ENCODE peak calls at places on chromosomes 12 and 14, in eight cellular contexts. F is mesothelial cell of epicardium; Q is psoas muscle; I is nucleus accumbens; C is ELF-1; N is NCI-H1105; Z is sciatic nerve; E is activated T-cell treated with anti-CD3 and anti-CD28 coated beads, Interleukin-2, amount 50 U/mL, for 72 hours. M is an unnamed sample.

GRCh38 chr14:30935445-30935844 is 61.1 kb downstream of the COCH start:
- DNase-seq in E (no peak), N (no peak), Z (no peak), Q (no peak), F (no peak), C (no peak), I (no peak), M (no peak)

GRCh38 chr12:129961111-129961510 is 57.3 kb upstream of the TMEM132D start:
- DNase-seq in F (no peak), Z (no peak), E (no peak), I (no peak), Q (no peak), N (no peak), C (no peak), M (no peak)

GRCh38 chr14:45526715-45527549 is 273.9 kb upstream of the MIS18BP1 start:
- DNase-seq in C (peak), Q (peak), I (no peak), E (no peak), F (no peak), N (peak), Z (no peak), M (peak)

GRCh38 chr12:64528616-64529015 is 76.7 kb downstream of the TBK1 start:
- DNase-seq in Z (no peak), E (no peak), I (no peak), N (no peak), C (peak), Q (no peak), F (no peak), M (no peak)

GRCh38 chr12:5997260-5997659 is 52.2 kb upstream of the ANO2 start:
- DNase-seq in F (no peak), I (no peak), N (no peak), Z (no peak), Q (no peak), E (no peak), C (no peak), M (no peak)

GRCh38 chr12:51386361-51386760 is 4.8 kb downstream of the GALNT6 start:
- DNase-seq in E (no peak), I (no peak), N (no peak), F (no peak), C (no peak), Q (no peak), Z (no peak), M (no peak)

GRCh38 chr14:104792101-104792884 is 3.3 kb downstream of the AKT1 start:
- DNase-seq in Q (peak), F (no peak), I (no peak), Z (no peak), N (no peak), E (no peak), C (no peak), M (no peak)

GRCh38 chr12:22494319-22494718 is 50.0 kb downstream of the C2CD5 start:
- DNase-seq in Z (no peak), C (no peak), F (no peak), E (no peak), Q (no peak), N (no peak), I (no peak), M (no peak)

GRCh38 chr12:131644481-131644880 is 66.4 kb upstream of the SFSWAP start:
- DNase-seq in C (no peak), Q (no peak), F (no peak), E (no peak), Z (no peak), N (no peak), I (no peak), M (no peak)

GRCh38 chr12:80178846-80179245 is 79.5 kb downstream of the OTOGL start:
- DNase-seq in Q (no peak), E (no peak), Z (no peak), N (no peak), I (no peak), F (no peak), C (no peak), M (no peak)

GRCh38 chr12:75868501-75868900 is 163.1 kb downstream of the PHLDA1 start:
- DNase-seq in C (no peak), I (peak), F (no peak), Z (no peak), E (no peak), N (no peak), Q (no peak), M (no peak)

GRCh38 chr14:26966942-26967341 is 369.1 kb upstream of the NOVA1 start:
- DNase-seq in I (no peak), Z (no peak), N (no peak), Q (peak), F (no peak), E (no peak), C (no peak), M (no peak)

GRCh38 chr12:11171953-11172675 is 1.1 kb downstream of the SMIM10L1 start:
- DNase-seq in C (no peak), Q (no peak), I (no peak), E (no peak), N (peak), Z (no peak), F (no peak), M (no peak)

GRCh38 chr14:64550539-64551333 is 975 bp downstream of the PPP1R36 start:
- DNase-seq in Q (no peak), I (no peak), Z (no peak), E (no peak), C (no peak), F (no peak), N (no peak), M (no peak)

GRCh38 chr14:65167072-65167645 is 64.8 kb upstream of the MAX start:
- DNase-seq in N (no peak), C (no peak), I (no peak), F (no peak), E (peak), Q (no peak), Z (no peak), M (no peak)

GRCh38 chr14:22112004-22112403 is 438.4 kb upstream of the OR4E1 start:
- DNase-seq in Z (no peak), F (no peak), E (peak), Q (no peak), C (no peak), N (no peak), I (no peak), M (no peak)

GRCh38 chr12:104478396-104479140 is 21.8 kb downstream of the CHST11 start:
- DNase-seq in I (no peak), N (no peak), F (no peak), E (peak), Z (no peak), C (no peak), Q (no peak), M (no peak)

GRCh38 chr12:13193403-13194100 is 3.0 kb upstream of the EMP1 start:
- DNase-seq in E (no peak), N (no peak), C (no peak), I (no peak), F (no peak), Q (no peak), Z (no peak), M (no peak)

GRCh38 chr14:70602254-70602653 is 1.8 kb upstream of the MED6 start:
- DNase-seq in F (no peak), Q (no peak), N (no peak), C (no peak), I (no peak), Z (no peak), E (no peak), M (no peak)

GRCh38 chr12:132638541-132639408 is 20.2 kb downstream of the P2RX2 start:
- DNase-seq in Z (no peak), F (no peak), C (peak), I (no peak), Q (peak), N (no peak), E (no peak), M (no peak)

GRCh38 chr14:52124791-52125661 is 56.2 kb upstream of the NID2 start:
- DNase-seq in E (no peak), N (no peak), Q (no peak), C (peak), Z (no peak), I (no peak), F (no peak), M (no peak)

GRCh38 chr14:32561520-32561919 is 232.4 kb downstream of the AKAP6 start:
- DNase-seq in C (peak), N (no peak), I (no peak), F (no peak), Q (no peak), E (no peak), Z (no peak), M (no peak)